ENCODE peak calls at places on chromosomes 2 and 18, in six cellular contexts. Q is activated CD4-positive, alpha-beta T cell treated with anti-CD3 and anti-CD28 coated beads, Interleukin-2, amount 50 U/mL, for 1 hour; U is activated CD4-positive, CD25-positive, alpha-beta regulatory T cell; F is psoas muscle; X is CD8-positive, alpha-beta T cell; N is naive thymus-derived CD8-positive, alpha-beta T cell. P is an unnamed sample.

GRCh38 chr2:157971702-157972101 is 95.6 kb upstream of the ACVR1 start:
- DNase-seq in Q (no peak), U (no peak), F (no peak), X (no peak), N (no peak), P (no peak)

GRCh38 chr18:61528961-61529360 is 195.7 kb downstream of the CDH20 start:
- DNase-seq in Q (no peak), U (no peak), F (no peak), X (no peak), N (no peak), P (no peak)

GRCh38 chr18:67961701-67962440 is 445.4 kb upstream of the DSEL start:
- DNase-seq in Q (no peak), U (no peak), F (no peak), X (no peak), N (no peak), P (no peak)

GRCh38 chr2:179443175-179443574 is 178.5 kb upstream of the SESTD1 start:
- DNase-seq in Q (no peak), U (no peak), F (no peak), X (no peak), N (no peak), P (no peak)

GRCh38 chr2:108270768-108271506 is 17.8 kb upstream of the SULT1C2 start:
- DNase-seq in Q (no peak), U (no peak), F (no peak), X (no peak), N (no peak), P (no peak)

GRCh38 chr18:45962461-45962860 is 4.7 kb downstream of the EPG5 start:
- DNase-seq in Q (peak), U (no peak), F (no peak), X (peak), N (peak), P (no peak)

GRCh38 chr2:32562906-32563305 is 64.9 kb upstream of the TTC27 start:
- DNase-seq in Q (no peak), U (no peak), F (no peak), X (no peak), N (no peak), P (no peak)

GRCh38 chr2:65491381-65491903 is 59.0 kb upstream of the SPRED2 start:
- DNase-seq in Q (no peak), U (no peak), F (no peak), X (no peak), N (no peak), P (no peak)

GRCh38 chr2:162233197-162233596 is 10.0 kb downstream of the FAP start:
- DNase-seq in Q (no peak), U (no peak), F (peak), X (no peak), N (no peak), P (no peak)

GRCh38 chr2:54041135-54041534 is 70.3 kb upstream of the PSME4 start:
- DNase-seq in Q (no peak), U (no peak), F (no peak), X (no peak), N (no peak), P (no peak)

GRCh38 chr2:215657844-215658243 is 222.0 kb upstream of the FN1 start:
- DNase-seq in Q (no peak), U (no peak), F (no peak), X (no peak), N (no peak), P (no peak)

GRCh38 chr2:99066602-99067001 is 74.9 kb upstream of the C2orf15 start:
- DNase-seq in Q (no peak), U (no peak), F (no peak), X (no peak), N (peak), P (no peak)

GRCh38 chr2:1690056-1690775 is 54.1 kb downstream of the PXDN start:
- DNase-seq in Q (no peak), U (no peak), F (no peak), X (no peak), N (no peak), P (no peak)

GRCh38 chr2:169290433-169290832 is 71.9 kb downstream of the LRP2 start:
- DNase-seq in Q (no peak), U (no peak), F (no peak), X (no peak), N (no peak), P (no peak)

GRCh38 chr18:62566199-62566598 is 43.4 kb downstream of the ZCCHC2 start:
- DNase-seq in Q (peak), U (no peak), F (peak), X (no peak), N (no peak), P (peak)

GRCh38 chr2:187986392-187987105 is 305.1 kb upstream of the GULP1 start:
- DNase-seq in Q (no peak), U (no peak), F (no peak), X (no peak), N (no peak), P (no peak)

GRCh38 chr2:5985551-5986229 is 293.5 kb downstream of the SOX11 start:
- DNase-seq in Q (no peak), U (no peak), F (no peak), X (no peak), N (no peak), P (no peak)

GRCh38 chr18:23982154-23983071 is 32.1 kb upstream of the TTC39C start:
- DNase-seq in Q (no peak), U (no peak), F (peak), X (no peak), N (no peak), P (peak)

GRCh38 chr2:61456070-61456745 is 14.7 kb downstream of the USP34 start:
- DNase-seq in Q (no peak), U (no peak), F (no peak), X (no peak), N (no peak), P (no peak)